ENCODE peak calls at places on chromosomes 13 and 19, in eight cellular contexts. H, Z, Q, N, S, P, I and K are unnamed samples.

GRCh38 chr19:2926341-2927031 is 18.3 kb downstream of the ZNF77 start:
- DNase-seq in H (no peak), Z (no peak), Q (no peak), N (peak), S (no peak), P (no peak), I (no peak), K (no peak)

GRCh38 chr19:56660381-56661105 is 11.0 kb downstream of the ZNF835 start:
- DNase-seq in H (no peak), Z (no peak), Q (no peak), N (no peak), S (no peak), P (no peak), I (no peak), K (no peak)

GRCh38 chr19:58571575-58571947 is 1.6 kb downstream of the MZF1 start:
- DNase-seq in H (no peak), Z (no peak), Q (no peak), N (peak), S (no peak), P (no peak), I (peak), K (no peak)

GRCh38 chr19:4472174-4472974 is at the start of gene HDGFL2:
- DNase-seq in H (no peak), Z (no peak), Q (no peak), N (no peak), S (no peak), P (no peak), I (no peak), K (no peak)

GRCh38 chr13:74529968-74530367 is 395.8 kb upstream of the KLF12 start:
- DNase-seq in H (no peak), Z (no peak), Q (no peak), N (no peak), S (no peak), P (no peak), I (no peak), K (no peak)

GRCh38 chr19:40763963-40764362 is 11.4 kb upstream of the MIA start:
- DNase-seq in H (no peak), Z (no peak), Q (no peak), N (no peak), S (no peak), P (no peak), I (no peak), K (no peak)

GRCh38 chr13:30734434-30734833 is 909 bp upstream of the ALOX5AP start:
- DNase-seq in H (peak), Z (no peak), Q (no peak), N (no peak), S (peak), P (no peak), I (no peak), K (no peak)

GRCh38 chr19:9971341-9971897 is 35.1 kb upstream of the OLFM2 start:
- DNase-seq in H (no peak), Z (no peak), Q (no peak), N (no peak), S (no peak), P (no peak), I (no peak), K (no peak)

GRCh38 chr19:19571387-19571786 is 33.3 kb downstream of the CILP2 start:
- DNase-seq in H (no peak), Z (no peak), Q (no peak), N (no peak), S (no peak), P (no peak), I (no peak), K (no peak)

DNA sequence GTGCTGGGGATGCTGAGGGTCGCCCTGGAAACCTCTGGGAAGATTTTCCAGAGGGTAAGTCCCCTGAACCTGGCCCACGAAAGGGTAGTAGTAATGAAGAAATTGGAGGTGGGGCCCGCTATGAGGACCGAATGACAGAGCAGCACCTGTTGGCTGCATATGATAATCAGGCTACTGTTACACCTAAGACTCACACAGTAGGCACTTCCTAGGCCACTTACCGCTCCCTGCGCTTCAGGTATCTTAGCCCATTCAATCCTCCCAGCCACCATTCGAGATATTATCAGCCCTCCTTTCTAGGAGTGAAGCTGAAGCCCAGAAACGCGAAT is 4.3 kb upstream of the LRFN3 start:
- DNase-seq in H (no peak), Z (no peak), Q (no peak), N (no peak), S (no peak), P (no peak), I (no peak), K (no peak)
- TF ChIP-seq CTCF in H (peak), Z (no peak), Q (no peak), N (no peak), S (no peak), P (no peak), I (no peak), K (no peak)

GRCh38 chr19:42060117-42060516 is 9.9 kb downstream of the GRIK5 start:
- DNase-seq in H (no peak), Z (no peak), Q (no peak), N (no peak), S (no peak), P (no peak), I (no peak), K (no peak)
- TF ChIP-seq CTCF in H (no peak), Z (no peak), Q (no peak), N (no peak), S (no peak), P (no peak), I (no peak), K (no peak)

DNA sequence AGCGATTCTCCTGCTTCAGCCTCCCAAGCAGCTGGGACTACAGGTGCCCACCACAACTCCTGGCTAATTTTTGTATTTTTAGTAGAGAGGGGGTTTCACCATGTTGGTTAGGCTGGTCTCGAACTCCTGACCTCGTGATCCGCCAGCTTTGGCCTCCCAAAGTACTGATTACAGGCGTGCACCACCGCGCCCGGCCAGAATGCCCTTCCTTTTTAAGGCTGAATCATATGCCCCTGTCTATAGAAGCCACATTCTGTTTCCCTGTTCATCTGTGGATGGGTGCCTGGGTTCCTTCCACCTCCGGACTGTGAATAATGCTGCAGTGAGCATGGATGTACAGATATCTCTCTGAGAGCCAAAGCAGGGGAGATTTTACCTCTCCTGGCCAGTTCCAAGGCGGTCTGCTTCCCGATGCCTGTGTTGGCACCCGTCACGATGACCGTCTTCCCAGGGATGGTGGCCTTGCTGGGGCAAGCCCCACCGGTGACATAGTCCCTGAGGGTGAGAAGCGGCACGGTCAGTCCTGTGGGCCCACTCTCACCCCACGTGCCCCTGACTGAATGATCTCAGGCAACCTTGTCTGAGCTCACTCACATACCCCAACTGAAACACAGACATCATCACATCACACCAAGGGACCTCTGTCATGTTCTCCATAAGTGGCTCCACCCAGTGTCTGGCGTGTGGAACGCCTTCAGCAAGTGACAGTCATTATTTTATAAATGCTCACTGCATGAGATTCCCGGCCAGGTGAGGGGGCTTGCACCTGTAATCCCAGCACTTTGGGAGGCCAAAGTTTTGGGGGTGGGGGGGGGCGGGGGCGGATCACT is 4.0 kb downstream of the RDH13 start:
- DNase-seq in H (no peak), Z (no peak), Q (no peak), N (no peak), S (no peak), P (no peak), I (no peak), K (no peak)
- TF ChIP-seq CTCF in H (no peak), Z (no peak), Q (no peak), N (no peak), S (no peak), P (no peak), I (no peak), K (no peak)

GRCh38 chr19:34888091-34888490 is 38.6 kb upstream of the ZNF30 start:
- DNase-seq in H (no peak), Z (no peak), Q (no peak), N (no peak), S (no peak), P (no peak), I (no peak), K (no peak)
- TF ChIP-seq CTCF in H (no peak), Z (no peak), Q (no peak), N (no peak), S (no peak), P (no peak), I (no peak), K (no peak)